ENCODE peak calls at places on chromosomes 3 and 15, in eight cellular contexts. One of them, this sample, is unnamed.

GRCh38 chr15:33547876-33548275 is 237.1 kb downstream of the RYR3 start:
- DNase-seq in colonic mucosa: no peak
- DNase-seq in AG04449: no peak
- DNase-seq in right atrium auricular region: no peak
- DNase-seq in spleen: no peak
- DNase-seq in fibroblast of lung: peak
- DNase-seq in left ventricle myocardium inferior: no peak
- DNase-seq in mesendoderm: peak
- DNase-seq in this sample: no peak

GRCh38 chr3:18217512-18218174 is 207.5 kb downstream of the SATB1 start:
- DNase-seq in colonic mucosa: no peak
- DNase-seq in AG04449: no peak
- DNase-seq in right atrium auricular region: no peak
- DNase-seq in spleen: no peak
- DNase-seq in fibroblast of lung: peak
- DNase-seq in left ventricle myocardium inferior: no peak
- DNase-seq in mesendoderm: no peak
- DNase-seq in this sample: no peak

GRCh38 chr3:51659942-51660341 is 11.1 kb upstream of the TEX264 start:
- DNase-seq in colonic mucosa: no peak
- DNase-seq in AG04449: no peak
- DNase-seq in right atrium auricular region: no peak
- DNase-seq in spleen: no peak
- DNase-seq in fibroblast of lung: no peak
- DNase-seq in left ventricle myocardium inferior: no peak
- DNase-seq in mesendoderm: no peak
- DNase-seq in this sample: no peak

GRCh38 chr15:78914027-78914764 is 30.6 kb downstream of the CTSH start:
- DNase-seq in colonic mucosa: no peak
- DNase-seq in AG04449: no peak
- DNase-seq in right atrium auricular region: no peak
- DNase-seq in spleen: no peak
- DNase-seq in fibroblast of lung: peak
- DNase-seq in left ventricle myocardium inferior: no peak
- DNase-seq in mesendoderm: peak
- DNase-seq in this sample: peak

GRCh38 chr15:100346866-100347512 is 5.2 kb upstream of the ADAMTS17 start:
- DNase-seq in colonic mucosa: no peak
- DNase-seq in AG04449: no peak
- DNase-seq in right atrium auricular region: no peak
- DNase-seq in spleen: no peak
- DNase-seq in fibroblast of lung: peak
- DNase-seq in left ventricle myocardium inferior: no peak
- DNase-seq in mesendoderm: no peak
- DNase-seq in this sample: no peak

GRCh38 chr3:143084856-143085731 is 34.5 kb upstream of the CHST2 start:
- DNase-seq in colonic mucosa: no peak
- DNase-seq in AG04449: no peak
- DNase-seq in right atrium auricular region: no peak
- DNase-seq in spleen: peak
- DNase-seq in fibroblast of lung: no peak
- DNase-seq in left ventricle myocardium inferior: no peak
- DNase-seq in mesendoderm: no peak
- DNase-seq in this sample: no peak

GRCh38 chr3:27452368-27453090 is 31.7 kb downstream of the SLC4A7 start:
- DNase-seq in colonic mucosa: no peak
- DNase-seq in AG04449: no peak
- DNase-seq in right atrium auricular region: no peak
- DNase-seq in spleen: no peak
- DNase-seq in fibroblast of lung: no peak
- DNase-seq in left ventricle myocardium inferior: no peak
- DNase-seq in mesendoderm: no peak
- DNase-seq in this sample: no peak

GRCh38 chr3:64166584-64167155 is 58.6 kb downstream of the PRICKLE2 start:
- DNase-seq in colonic mucosa: no peak
- DNase-seq in AG04449: no peak
- DNase-seq in right atrium auricular region: no peak
- DNase-seq in spleen: no peak
- DNase-seq in fibroblast of lung: no peak
- DNase-seq in left ventricle myocardium inferior: no peak
- DNase-seq in mesendoderm: peak
- DNase-seq in this sample: no peak

GRCh38 chr15:39963806-39964205 is 29.9 kb downstream of the EIF2AK4 start:
- DNase-seq in colonic mucosa: no peak
- DNase-seq in AG04449: no peak
- DNase-seq in right atrium auricular region: no peak
- DNase-seq in spleen: no peak
- DNase-seq in fibroblast of lung: no peak
- DNase-seq in left ventricle myocardium inferior: no peak
- DNase-seq in mesendoderm: no peak
- DNase-seq in this sample: peak

GRCh38 chr15:62071711-62072308 is 5.0 kb downstream of the C2CD4A start:
- DNase-seq in colonic mucosa: no peak
- DNase-seq in AG04449: no peak
- DNase-seq in right atrium auricular region: no peak
- DNase-seq in spleen: no peak
- DNase-seq in fibroblast of lung: peak
- DNase-seq in left ventricle myocardium inferior: no peak
- DNase-seq in mesendoderm: peak
- DNase-seq in this sample: no peak

GRCh38 chr15:70265466-70265978 is 167.8 kb upstream of the TLE3 start:
- DNase-seq in colonic mucosa: no peak
- DNase-seq in AG04449: no peak
- DNase-seq in right atrium auricular region: no peak
- DNase-seq in spleen: peak
- DNase-seq in fibroblast of lung: no peak
- DNase-seq in left ventricle myocardium inferior: no peak
- DNase-seq in mesendoderm: no peak
- DNase-seq in this sample: no peak

GRCh38 chr3:110650752-110651151 is 420.9 kb upstream of the NECTIN3 start:
- DNase-seq in colonic mucosa: no peak
- DNase-seq in AG04449: no peak
- DNase-seq in right atrium auricular region: no peak
- DNase-seq in spleen: no peak
- DNase-seq in fibroblast of lung: peak
- DNase-seq in left ventricle myocardium inferior: no peak
- DNase-seq in mesendoderm: no peak
- DNase-seq in this sample: no peak

GRCh38 chr3:30886888-30887287 is 7.6 kb downstream of the GADL1 start:
- DNase-seq in colonic mucosa: no peak
- DNase-seq in AG04449: no peak
- DNase-seq in right atrium auricular region: no peak
- DNase-seq in spleen: no peak
- DNase-seq in fibroblast of lung: no peak
- DNase-seq in left ventricle myocardium inferior: no peak
- DNase-seq in mesendoderm: no peak
- DNase-seq in this sample: no peak

GRCh38 chr3:177195941-177196472 is 1.3 kb downstream of the TBL1XR1 start:
- DNase-seq in colonic mucosa: peak
- DNase-seq in AG04449: no peak
- DNase-seq in right atrium auricular region: peak
- DNase-seq in spleen: no peak
- DNase-seq in fibroblast of lung: no peak
- DNase-seq in left ventricle myocardium inferior: no peak
- DNase-seq in mesendoderm: no peak
- DNase-seq in this sample: no peak

GRCh38 chr3:7697538-7697937 is 804.1 kb upstream of the LMCD1 start:
- DNase-seq in colonic mucosa: no peak
- DNase-seq in AG04449: no peak
- DNase-seq in right atrium auricular region: no peak
- DNase-seq in spleen: no peak
- DNase-seq in fibroblast of lung: no peak
- DNase-seq in left ventricle myocardium inferior: no peak
- DNase-seq in mesendoderm: peak
- DNase-seq in this sample: no peak

GRCh38 chr3:149898771-149899170 is 71.9 kb downstream of the PFN2 start:
- DNase-seq in colonic mucosa: no peak
- DNase-seq in AG04449: peak
- DNase-seq in right atrium auricular region: no peak
- DNase-seq in spleen: no peak
- DNase-seq in fibroblast of lung: peak
- DNase-seq in left ventricle myocardium inferior: no peak
- DNase-seq in mesendoderm: peak
- DNase-seq in this sample: peak

GRCh38 chr15:55694652-55695150 is 48.3 kb downstream of the PRTG start:
- DNase-seq in colonic mucosa: peak
- DNase-seq in AG04449: no peak
- DNase-seq in right atrium auricular region: no peak
- DNase-seq in spleen: no peak
- DNase-seq in fibroblast of lung: peak
- DNase-seq in left ventricle myocardium inferior: no peak
- DNase-seq in mesendoderm: peak
- DNase-seq in this sample: peak

GRCh38 chr3:151900460-151900859 is 27.0 kb downstream of the SUCNR1 start:
- DNase-seq in colonic mucosa: no peak
- DNase-seq in AG04449: no peak
- DNase-seq in right atrium auricular region: no peak
- DNase-seq in spleen: no peak
- DNase-seq in fibroblast of lung: peak
- DNase-seq in left ventricle myocardium inferior: no peak
- DNase-seq in mesendoderm: no peak
- DNase-seq in this sample: no peak

GRCh38 chr15:31197497-31198414 is 96.2 kb upstream of the TRPM1 start:
- DNase-seq in colonic mucosa: no peak
- DNase-seq in AG04449: no peak
- DNase-seq in right atrium auricular region: peak
- DNase-seq in spleen: peak
- DNase-seq in fibroblast of lung: no peak
- DNase-seq in left ventricle myocardium inferior: peak
- DNase-seq in mesendoderm: peak
- DNase-seq in this sample: no peak

GRCh38 chr3:174169736-174170135 is 689.4 kb upstream of the NAALADL2 start:
- DNase-seq in colonic mucosa: no peak
- DNase-seq in AG04449: no peak
- DNase-seq in right atrium auricular region: no peak
- DNase-seq in spleen: no peak
- DNase-seq in fibroblast of lung: no peak
- DNase-seq in left ventricle myocardium inferior: no peak
- DNase-seq in mesendoderm: peak
- DNase-seq in this sample: no peak

GRCh38 chr3:37968784-37969600 is 21.6 kb upstream of the VILL start:
- DNase-seq in colonic mucosa: no peak
- DNase-seq in AG04449: no peak
- DNase-seq in right atrium auricular region: peak
- DNase-seq in spleen: no peak
- DNase-seq in fibroblast of lung: no peak
- DNase-seq in left ventricle myocardium inferior: no peak
- DNase-seq in mesendoderm: no peak
- DNase-seq in this sample: no peak

GRCh38 chr15:64842986-64843561 is 1.4 kb downstream of the PLEKHO2 start:
- DNase-seq in colonic mucosa: no peak
- DNase-seq in AG04449: no peak
- DNase-seq in right atrium auricular region: peak
- DNase-seq in spleen: peak
- DNase-seq in fibroblast of lung: peak
- DNase-seq in left ventricle myocardium inferior: peak
- DNase-seq in mesendoderm: peak
- DNase-seq in this sample: no peak

GRCh38 chr15:64843996-64844395 is 2.3 kb downstream of the PLEKHO2 start:
- DNase-seq in colonic mucosa: no peak
- DNase-seq in AG04449: no peak
- DNase-seq in right atrium auricular region: no peak
- DNase-seq in spleen: no peak
- DNase-seq in fibroblast of lung: no peak
- DNase-seq in left ventricle myocardium inferior: no peak
- DNase-seq in mesendoderm: no peak
- DNase-seq in this sample: no peak

GRCh38 chr15:64845183-64845611 is 3.5 kb downstream of the PLEKHO2 start:
- DNase-seq in colonic mucosa: no peak
- DNase-seq in AG04449: no peak
- DNase-seq in right atrium auricular region: no peak
- DNase-seq in spleen: peak
- DNase-seq in fibroblast of lung: peak
- DNase-seq in left ventricle myocardium inferior: peak
- DNase-seq in mesendoderm: no peak
- DNase-seq in this sample: no peak

GRCh38 chr15:64845826-64846225 is 4.1 kb downstream of the PLEKHO2 start:
- DNase-seq in colonic mucosa: no peak
- DNase-seq in AG04449: no peak
- DNase-seq in right atrium auricular region: no peak
- DNase-seq in spleen: no peak
- DNase-seq in fibroblast of lung: no peak
- DNase-seq in left ventricle myocardium inferior: no peak
- DNase-seq in mesendoderm: no peak
- DNase-seq in this sample: no peak

GRCh38 chr15:64844576-64845140 is 2.9 kb downstream of the PLEKHO2 start:
- DNase-seq in colonic mucosa: no peak
- DNase-seq in AG04449: no peak
- DNase-seq in right atrium auricular region: no peak
- DNase-seq in spleen: no peak
- DNase-seq in fibroblast of lung: no peak
- DNase-seq in left ventricle myocardium inferior: no peak
- DNase-seq in mesendoderm: no peak
- DNase-seq in this sample: no peak
- H3K4me3 ChIP-seq in colonic mucosa: peak
- H3K4me3 ChIP-seq in AG04449: peak
- H3K4me3 ChIP-seq in right atrium auricular region: peak
- H3K4me3 ChIP-seq in spleen: peak
- H3K4me3 ChIP-seq in fibroblast of lung: peak
- H3K4me3 ChIP-seq in left ventricle myocardium inferior: peak
- H3K4me3 ChIP-seq in mesendoderm: no peak
- H3K4me3 ChIP-seq in this sample: peak

DNA sequence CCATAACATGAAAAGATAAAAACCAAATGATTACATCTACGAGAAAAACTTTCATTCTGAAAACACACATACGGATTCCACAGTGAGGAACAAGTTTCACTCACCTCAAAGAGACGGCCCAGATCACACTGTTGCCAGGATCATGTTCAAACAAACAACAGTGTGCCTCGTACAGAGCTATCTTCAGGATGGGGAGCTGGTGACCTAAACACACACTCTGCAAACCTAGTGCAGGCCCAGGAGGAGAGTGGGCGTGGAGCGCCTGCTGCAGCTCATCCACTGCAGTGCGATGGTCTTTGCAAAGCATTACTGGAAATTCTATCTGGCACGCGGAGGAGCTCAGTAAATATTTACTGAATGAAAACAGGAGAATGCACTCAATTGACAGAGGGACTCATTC is 38.5 kb downstream of the TAMM41 start:
- DNase-seq in colonic mucosa: peak
- DNase-seq in AG04449: no peak
- DNase-seq in right atrium auricular region: no peak
- DNase-seq in spleen: no peak
- DNase-seq in fibroblast of lung: peak
- DNase-seq in left ventricle myocardium inferior: no peak
- DNase-seq in mesendoderm: peak
- DNase-seq in this sample: no peak
- H3K4me3 ChIP-seq in colonic mucosa: no peak
- H3K4me3 ChIP-seq in AG04449: no peak
- H3K4me3 ChIP-seq in right atrium auricular region: no peak
- H3K4me3 ChIP-seq in spleen: no peak
- H3K4me3 ChIP-seq in fibroblast of lung: no peak
- H3K4me3 ChIP-seq in left ventricle myocardium inferior: no peak
- H3K4me3 ChIP-seq in mesendoderm: no peak
- H3K4me3 ChIP-seq in this sample: peak

GRCh38 chr15:95247068-95247984 is 1016.0 kb downstream of the MCTP2 start:
- DNase-seq in colonic mucosa: no peak
- DNase-seq in AG04449: peak
- DNase-seq in right atrium auricular region: no peak
- DNase-seq in spleen: no peak
- DNase-seq in fibroblast of lung: peak
- DNase-seq in left ventricle myocardium inferior: no peak
- DNase-seq in mesendoderm: no peak
- DNase-seq in this sample: peak
- H3K4me3 ChIP-seq in colonic mucosa: no peak
- H3K4me3 ChIP-seq in AG04449: no peak
- H3K4me3 ChIP-seq in right atrium auricular region: no peak
- H3K4me3 ChIP-seq in spleen: no peak
- H3K4me3 ChIP-seq in fibroblast of lung: no peak
- H3K4me3 ChIP-seq in left ventricle myocardium inferior: no peak
- H3K4me3 ChIP-seq in mesendoderm: no peak
- H3K4me3 ChIP-seq in this sample: no peak

GRCh38 chr3:69738291-69738690 is 973 bp upstream of the MITF start:
- DNase-seq in colonic mucosa: no peak
- DNase-seq in AG04449: no peak
- DNase-seq in right atrium auricular region: no peak
- DNase-seq in spleen: no peak
- DNase-seq in fibroblast of lung: peak
- DNase-seq in left ventricle myocardium inferior: no peak
- DNase-seq in mesendoderm: no peak
- DNase-seq in this sample: no peak
- H3K4me3 ChIP-seq in colonic mucosa: peak
- H3K4me3 ChIP-seq in AG04449: peak
- H3K4me3 ChIP-seq in right atrium auricular region: peak
- H3K4me3 ChIP-seq in spleen: peak
- H3K4me3 ChIP-seq in fibroblast of lung: peak
- H3K4me3 ChIP-seq in left ventricle myocardium inferior: peak
- H3K4me3 ChIP-seq in mesendoderm: no peak
- H3K4me3 ChIP-seq in this sample: peak

This sample was measured in BJ.